ENCODE peak calls at places on chromosomes 12 and 14, in ten cellular contexts. D, H, J, W, F, Q, P, I, E and G are unnamed samples.

GRCh38 chr12:81596558-81596957 is 162.6 kb downstream of the PPFIA2 start:
- DNase-seq in D (no peak), H (no peak), J (no peak), W (no peak), F (no peak), Q (no peak), P (no peak), I (no peak), E (no peak), G (no peak)

GRCh38 chr12:15265868-15266267 is 44.7 kb upstream of the RERG start:
- DNase-seq in D (no peak), H (no peak), J (no peak), W (no peak), F (no peak), Q (no peak), P (no peak), I (no peak), E (no peak), G (no peak)

GRCh38 chr14:105356927-105357326 is 41.4 kb upstream of the TEX22 start:
- DNase-seq in D (no peak), H (no peak), J (no peak), W (no peak), F (no peak), Q (no peak), P (no peak), I (no peak), E (no peak), G (no peak)

GRCh38 chr12:65631621-65632111 is 192.6 kb upstream of the HMGA2 start:
- DNase-seq in D (no peak), H (peak; percentile 52), J (no peak), W (no peak), F (no peak), Q (no peak), P (no peak), I (no peak), E (peak; percentile 58), G (no peak)

GRCh38 chr12:47004634-47005033 is 74.8 kb upstream of the PCED1B start:
- DNase-seq in D (no peak), H (no peak), J (peak; percentile 16), W (no peak), F (no peak), Q (no peak), P (no peak), I (no peak), E (no peak), G (no peak)

GRCh38 chr12:99985129-99985570 is 414 bp upstream of the ANKS1B start:
- DNase-seq in D (no peak), H (no peak), J (no peak), W (no peak), F (no peak), Q (no peak), P (no peak), I (no peak), E (no peak), G (no peak)

GRCh38 chr12:47779943-47780504 is 7.0 kb downstream of the SLC48A1 start:
- DNase-seq in D (peak; percentile 66), H (no peak), J (no peak), W (no peak), F (no peak), Q (no peak), P (no peak), I (no peak), E (no peak), G (no peak)

GRCh38 chr14:101226603-101227425 is 323.3 kb upstream of the RTL1 start:
- DNase-seq in D (no peak), H (no peak), J (no peak), W (peak; percentile 74), F (no peak), Q (no peak), P (no peak), I (no peak), E (no peak), G (peak; percentile 31)

GRCh38 chr14:23573384-23573783 is 5.2 kb downstream of the JPH4 start:
- DNase-seq in D (peak; percentile 48), H (no peak), J (no peak), W (no peak), F (no peak), Q (peak; percentile 27), P (no peak), I (no peak), E (no peak), G (no peak)

GRCh38 chr12:9760699-9761406 is at the start of gene CD69:
- DNase-seq in D (no peak), H (no peak), J (peak; percentile 86), W (no peak), F (no peak), Q (peak; percentile 45), P (no peak), I (peak; percentile 95), E (no peak), G (peak; percentile 71)

GRCh38 chr12:108322998-108323397 is 16.1 kb downstream of the CMKLR1 start:
- DNase-seq in D (no peak), H (no peak), J (no peak), W (no peak), F (no peak), Q (no peak), P (no peak), I (no peak), E (no peak), G (no peak)

GRCh38 chr14:37526992-37527391 is 68.1 kb downstream of the FOXA1 start:
- DNase-seq in D (no peak), H (no peak), J (no peak), W (no peak), F (no peak), Q (no peak), P (no peak), I (no peak), E (no peak), G (no peak)
- TF ChIP-seq EP300 in D (no peak), H (no peak), J (no peak), W (no peak), F (no peak), Q (no peak), P (no peak), I (no peak), E (no peak), G (no peak)

GRCh38 chr14:48957486-48957885 is 628.7 kb downstream of the RPS29 start:
- DNase-seq in D (no peak), H (no peak), J (no peak), W (no peak), F (no peak), Q (no peak), P (no peak), I (no peak), E (no peak), G (no peak)
- TF ChIP-seq CTCF in D (no peak), H (no peak), J (no peak), W (no peak), F (no peak), Q (no peak), P (no peak), I (no peak), E (no peak), G (no peak)

GRCh38 chr12:132621657-132622435 is 3.3 kb downstream of the P2RX2 start:
- DNase-seq in D (no peak), H (no peak), J (no peak), W (no peak), F (no peak), Q (no peak), P (no peak), I (no peak), E (no peak), G (no peak)

GRCh38 chr12:132623072-132623869 is 4.7 kb downstream of the P2RX2 start:
- DNase-seq in D (no peak), H (no peak), J (no peak), W (no peak), F (no peak), Q (no peak), P (no peak), I (no peak), E (no peak), G (no peak)

GRCh38 chr12:132624186-132624855 is 5.7 kb downstream of the P2RX2 start:
- DNase-seq in D (no peak), H (no peak), J (no peak), W (no peak), F (no peak), Q (no peak), P (no peak), I (no peak), E (no peak), G (no peak)

GRCh38 chr12:132620893-132621656 is 2.5 kb downstream of the P2RX2 start:
- DNase-seq in D (no peak), H (no peak), J (no peak), W (no peak), F (no peak), Q (no peak), P (no peak), I (no peak), E (no peak), G (no peak)

DNA sequence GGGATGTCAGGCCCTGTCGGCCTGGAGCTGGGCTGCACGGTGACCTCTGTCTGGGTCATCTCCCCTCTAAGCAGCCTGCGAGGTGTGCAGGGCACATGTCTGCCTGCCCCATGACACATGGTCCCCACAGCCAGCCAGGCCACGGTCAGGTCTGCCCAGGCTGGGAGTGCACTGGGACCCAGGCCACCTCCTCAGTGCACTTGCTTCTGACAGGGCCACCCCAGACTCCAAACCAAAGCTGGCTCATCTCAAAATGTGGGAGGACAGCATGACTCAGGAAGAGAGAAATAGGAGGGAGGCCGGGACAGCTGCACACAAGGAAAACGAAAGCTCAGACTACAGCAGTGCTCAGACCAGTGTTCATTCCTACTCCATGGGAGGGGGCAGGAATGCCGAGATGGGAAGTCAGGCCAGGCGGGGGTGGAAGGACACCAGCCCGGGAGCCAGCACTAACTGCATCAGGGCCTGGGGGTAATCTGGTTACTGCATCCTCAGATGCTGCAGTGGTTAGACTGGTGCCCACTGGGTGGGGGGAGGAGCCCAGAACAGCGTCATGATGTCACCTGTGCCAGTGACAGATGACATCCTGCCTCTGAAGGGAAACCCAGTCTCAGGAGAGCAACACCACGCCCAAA is 4.0 kb downstream of the P2RX2 start:
- DNase-seq in D (no peak), H (no peak), J (peak; percentile 43), W (no peak), F (peak; percentile 63), Q (no peak), P (no peak), I (no peak), E (no peak), G (no peak)
- TF ChIP-seq EP300 in D (no peak), H (no peak), J (no peak), W (no peak), F (no peak), Q (no peak), P (no peak), I (no peak), E (no peak), G (no peak)

DNA sequence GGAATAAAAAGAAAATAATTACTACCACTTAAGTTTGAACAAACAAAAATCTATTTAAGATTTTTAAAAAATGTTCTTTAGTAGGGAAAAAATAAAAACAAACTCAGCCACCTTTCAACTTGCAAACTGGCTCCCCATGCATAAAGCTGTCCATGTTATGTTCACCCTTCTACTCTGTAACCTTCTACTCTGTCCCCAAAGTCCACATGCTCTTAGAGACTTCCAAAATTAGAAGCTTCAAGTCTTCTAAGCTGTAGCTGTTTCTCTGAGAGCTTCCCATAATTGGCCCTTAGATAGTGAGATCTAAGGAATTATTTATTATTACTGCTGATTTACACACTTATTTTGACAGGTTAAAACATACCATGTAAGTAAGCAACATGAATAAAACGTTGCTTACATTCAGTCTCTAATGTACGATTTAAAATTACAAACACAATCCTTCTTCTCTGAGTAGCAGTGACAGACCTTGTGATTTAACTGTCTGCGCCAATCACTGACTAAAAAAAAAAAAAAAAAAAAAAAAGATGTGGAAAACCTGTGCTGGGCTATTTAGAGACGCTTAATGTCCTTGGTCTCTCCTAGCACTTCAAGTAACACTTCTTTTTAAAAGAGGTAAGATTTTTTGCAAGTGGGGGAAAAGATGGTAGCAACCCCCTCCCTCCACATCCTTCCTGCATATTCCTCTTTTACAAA is 28.3 kb upstream of the GRIP1 start:
- DNase-seq in D (no peak), H (no peak), J (no peak), W (no peak), F (no peak), Q (no peak), P (no peak), I (no peak), E (no peak), G (no peak)
- TF ChIP-seq CTCF in D (no peak), H (no peak), J (no peak), W (no peak), F (no peak), Q (no peak), P (no peak), I (no peak), E (no peak), G (no peak)